ENCODE peak calls at places on chromosomes 16 and 17, in ten cellular contexts. E, F, O, Z, M, V, Q, N, S and A are unnamed samples.

GRCh38 chr17:77369544-77369971 is 228.8 kb downstream of the SEC14L1 start:
- DNase-seq in S (no peak), Q (no peak), F (peak), E (no peak), Z (no peak), O (peak), M (no peak), N (no peak), V (no peak), A (no peak)

GRCh38 chr17:41049110-41049509 is 2.0 kb upstream of the KRTAP2-1 start:
- DNase-seq in M (no peak), Z (no peak), F (no peak), Q (no peak), N (no peak), O (no peak), S (no peak), E (peak), V (no peak), A (peak)

GRCh38 chr16:56603589-56603988 is 4.8 kb upstream of the MT2A start:
- DNase-seq in F (no peak), V (peak), Z (peak), S (peak), Q (no peak), E (peak), N (peak), M (no peak), O (no peak), A (peak)

GRCh38 chr17:40121191-40121885 is 433 bp upstream of the MSL1 start:
- DNase-seq in E (no peak), N (peak), O (peak), Z (peak), Q (peak), M (no peak), S (peak), V (no peak), F (no peak), A (peak)

GRCh38 chr16:6616746-6617145 is 715.9 kb upstream of the RBFOX1 start:
- DNase-seq in E (no peak), F (no peak), M (no peak), Q (no peak), Z (no peak), N (no peak), V (no peak), O (no peak), S (no peak), A (no peak)

GRCh38 chr17:75365931-75366275 is 39.6 kb downstream of the GRB2 start:
- DNase-seq in E (no peak), V (no peak), F (no peak), Q (no peak), M (no peak), S (no peak), Z (no peak), O (no peak), N (no peak), A (no peak)

GRCh38 chr17:45246861-45247428 is 14.9 kb downstream of the SPATA32 start:
- DNase-seq in O (no peak), Q (peak), F (peak), S (no peak), V (peak), Z (peak), N (peak), E (no peak), M (no peak), A (no peak)

GRCh38 chr16:58511933-58512815 is 3.1 kb upstream of the SETD6 start:
- DNase-seq in F (peak), E (peak), S (peak), M (peak), O (peak), Z (peak), V (peak), Q (peak), N (peak), A (peak)

GRCh38 chr16:15961060-15961511 is 11.7 kb downstream of the ABCC1 start:
- DNase-seq in N (no peak), Q (no peak), F (no peak), S (no peak), Z (no peak), M (no peak), E (peak), V (no peak), O (no peak), A (no peak)

GRCh38 chr16:87414251-87414680 is 22.1 kb downstream of the MAP1LC3B start:
- DNase-seq in M (no peak), O (no peak), V (no peak), F (no peak), N (no peak), Q (no peak), S (no peak), E (no peak), Z (no peak), A (no peak)

GRCh38 chr17:58536541-58536940 is 22.1 kb upstream of the MTMR4 start:
- DNase-seq in V (no peak), F (no peak), S (no peak), O (no peak), N (no peak), E (no peak), M (no peak), Q (no peak), Z (no peak), A (no peak)

GRCh38 chr17:29138184-29138955 is 41.8 kb downstream of the MYO18A start:
- DNase-seq in N (no peak), E (peak), O (no peak), F (no peak), Q (no peak), S (no peak), M (peak), V (peak), Z (peak), A (peak)

GRCh38 chr17:65742433-65743312 is 181.2 kb upstream of the AXIN2 start:
- DNase-seq in V (peak), S (peak), M (no peak), N (peak), O (no peak), Q (no peak), E (peak), F (no peak), Z (no peak), A (peak)

GRCh38 chr17:1153795-1154546 is 25.8 kb downstream of the ABR start:
- DNase-seq in O (peak), E (peak), S (peak), Q (no peak), V (no peak), N (peak), Z (peak), F (peak), M (no peak), A (peak)

GRCh38 chr17:49823614-49824013 is 24.3 kb downstream of the TAC4 start:
- DNase-seq in V (no peak), Q (no peak), F (no peak), N (no peak), O (no peak), E (peak), M (no peak), Z (no peak), S (no peak), A (no peak)

GRCh38 chr16:67456383-67457140 is 24.4 kb downstream of the ATP6V0D1 start:
- DNase-seq in V (peak), O (peak), N (peak), E (peak), M (no peak), Q (no peak), F (no peak), S (peak), Z (peak), A (peak)

GRCh38 chr16:68229431-68230175 is 6.3 kb downstream of the ESRP2 start:
- DNase-seq in S (peak), M (no peak), E (peak), O (no peak), N (peak), Z (peak), V (peak), Q (peak), F (peak), A (peak)

GRCh38 chr17:17989618-17990017 is 17.0 kb downstream of the DRC3 start:
- DNase-seq in M (no peak), O (no peak), N (no peak), V (no peak), Q (no peak), F (no peak), Z (peak), E (no peak), S (no peak), A (no peak)

GRCh38 chr16:28324235-28324886 is 32.0 kb downstream of the SBK1 start:
- DNase-seq in S (no peak), V (peak), Q (no peak), M (no peak), O (no peak), N (no peak), F (no peak), Z (no peak), E (no peak), A (no peak)

GRCh38 chr17:40600486-40601046 is 35.3 kb upstream of the CCR7 start:
- DNase-seq in M (no peak), S (no peak), Q (no peak), F (no peak), O (no peak), E (no peak), V (peak), N (no peak), Z (peak), A (no peak)

GRCh38 chr17:74763565-74764387 is 12.4 kb downstream of the NAT9 start:
- DNase-seq in E (no peak), Q (no peak), S (no peak), O (no peak), F (peak), V (no peak), N (no peak), M (no peak), Z (no peak), A (no peak)

GRCh38 chr17:44995602-44996001 is 27.5 kb upstream of the C1QL1 start:
- DNase-seq in S (no peak), E (no peak), O (no peak), Z (no peak), M (no peak), V (no peak), N (no peak), F (no peak), Q (no peak), A (no peak)

GRCh38 chr17:40648326-40648968 is 829 bp upstream of the SMARCE1 start:
- DNase-seq in Q (no peak), M (no peak), E (peak), N (peak), V (peak), Z (peak), S (no peak), F (no peak), O (no peak), A (peak)

GRCh38 chr17:76811028-76811427 is 57.2 kb upstream of the MGAT5B start:
- DNase-seq in N (no peak), E (no peak), F (no peak), S (no peak), V (no peak), O (no peak), M (no peak), Z (no peak), Q (no peak), A (peak)

GRCh38 chr16:10616744-10617640 is 36.6 kb upstream of the EMP2 start:
- DNase-seq in M (no peak), O (peak), Z (peak), S (peak), N (peak), F (peak), E (peak), Q (peak), V (peak), A (peak)

GRCh38 chr17:1890758-1891450 is 61.1 kb downstream of the RPA1 start:
- DNase-seq in Z (no peak), O (no peak), N (no peak), M (no peak), S (no peak), E (no peak), V (no peak), F (no peak), Q (no peak), A (no peak)

DNA sequence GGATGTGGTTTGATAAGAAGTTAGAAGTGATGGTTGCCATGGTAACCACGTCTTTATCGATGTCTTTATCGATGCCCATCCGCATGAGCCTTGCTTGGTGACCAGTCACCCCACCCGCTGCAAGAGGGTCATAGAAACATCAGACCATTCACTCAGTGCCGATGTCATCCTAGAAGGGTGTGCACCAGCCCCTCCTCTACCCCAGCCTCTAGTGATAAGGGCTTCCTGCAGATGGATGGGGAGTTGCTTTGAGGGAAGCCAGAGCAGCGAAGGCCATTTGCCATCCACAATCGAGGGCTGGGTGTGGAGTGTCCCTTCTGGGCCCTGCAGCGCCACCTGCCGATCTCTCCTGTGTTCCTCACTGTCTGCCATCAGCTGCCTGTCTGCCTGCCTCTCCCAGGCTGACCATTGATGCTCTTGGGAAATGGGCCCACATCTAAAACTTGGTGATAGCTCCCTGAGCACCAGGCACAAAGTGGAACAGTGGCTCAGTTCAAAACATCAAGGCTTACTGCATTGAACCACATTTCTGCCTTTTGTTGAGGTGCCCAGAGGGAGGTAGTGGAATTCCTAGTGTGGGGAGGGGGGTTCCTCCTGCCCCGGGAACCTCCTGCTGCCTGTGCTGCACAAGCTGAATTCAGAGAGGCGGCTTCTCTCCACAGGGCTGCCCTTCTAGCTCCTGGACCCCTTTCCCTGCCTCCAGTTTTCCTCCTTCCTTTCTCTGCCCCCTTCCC is 8.9 kb downstream of the CALB2 start:
- DNase-seq in N (peak), V (peak), F (peak), S (peak), Z (peak), O (peak), Q (peak), E (peak), M (no peak), A (peak)
- TF ChIP-seq CTCF in N (peak), V (peak), F (peak), S (peak), Z (peak), O (peak), Q (peak), E (peak), M (no peak), A (peak)

DNA sequence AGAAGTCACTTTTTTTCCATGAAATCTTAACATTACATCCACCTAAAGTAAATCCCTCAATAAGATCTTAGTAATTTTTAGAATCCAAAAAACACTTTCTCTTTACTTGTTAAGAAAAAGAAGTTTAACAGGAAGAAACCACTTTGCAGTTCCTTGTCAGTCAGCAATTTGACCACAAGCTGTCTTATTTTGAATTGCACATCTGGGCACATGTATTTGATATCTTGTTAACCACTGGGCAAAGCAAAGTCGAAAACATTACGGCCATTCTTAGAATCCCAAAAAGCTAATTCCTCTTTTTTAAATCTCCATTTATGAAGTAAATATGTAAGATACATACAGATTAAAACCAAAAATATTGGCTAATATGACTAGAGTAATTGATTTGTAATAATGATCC is 1.1 kb downstream of the ABCA10 start:
- DNase-seq in O (no peak), M (no peak), Q (no peak), E (no peak), Z (no peak), S (no peak), F (no peak), V (no peak), N (no peak), A (no peak)
- TF ChIP-seq CTCF in O (no peak), M (no peak), Q (no peak), E (no peak), Z (no peak), S (no peak), F (no peak), V (no peak), N (no peak), A (no peak)

GRCh38 chr17:68580236-68580903 is 20.8 kb downstream of the FAM20A start:
- DNase-seq in Z (peak), O (peak), N (no peak), F (no peak), M (no peak), E (peak), Q (no peak), S (peak), V (peak), A (peak)

GRCh38 chr17:68578236-68578635 is 22.9 kb downstream of the FAM20A start:
- DNase-seq in Z (peak), V (no peak), F (no peak), Q (no peak), O (no peak), M (no peak), N (no peak), S (no peak), E (no peak), A (no peak)

GRCh38 chr17:68579194-68579900 is 21.8 kb downstream of the FAM20A start:
- DNase-seq in Q (no peak), O (no peak), S (no peak), E (peak), M (no peak), V (no peak), N (no peak), F (no peak), Z (peak), A (no peak)

GRCh38 chr17:68576137-68576536 is 25.0 kb downstream of the FAM20A start:
- DNase-seq in O (no peak), Q (no peak), S (no peak), N (no peak), V (no peak), F (no peak), Z (peak), M (no peak), E (no peak), A (no peak)

DNA sequence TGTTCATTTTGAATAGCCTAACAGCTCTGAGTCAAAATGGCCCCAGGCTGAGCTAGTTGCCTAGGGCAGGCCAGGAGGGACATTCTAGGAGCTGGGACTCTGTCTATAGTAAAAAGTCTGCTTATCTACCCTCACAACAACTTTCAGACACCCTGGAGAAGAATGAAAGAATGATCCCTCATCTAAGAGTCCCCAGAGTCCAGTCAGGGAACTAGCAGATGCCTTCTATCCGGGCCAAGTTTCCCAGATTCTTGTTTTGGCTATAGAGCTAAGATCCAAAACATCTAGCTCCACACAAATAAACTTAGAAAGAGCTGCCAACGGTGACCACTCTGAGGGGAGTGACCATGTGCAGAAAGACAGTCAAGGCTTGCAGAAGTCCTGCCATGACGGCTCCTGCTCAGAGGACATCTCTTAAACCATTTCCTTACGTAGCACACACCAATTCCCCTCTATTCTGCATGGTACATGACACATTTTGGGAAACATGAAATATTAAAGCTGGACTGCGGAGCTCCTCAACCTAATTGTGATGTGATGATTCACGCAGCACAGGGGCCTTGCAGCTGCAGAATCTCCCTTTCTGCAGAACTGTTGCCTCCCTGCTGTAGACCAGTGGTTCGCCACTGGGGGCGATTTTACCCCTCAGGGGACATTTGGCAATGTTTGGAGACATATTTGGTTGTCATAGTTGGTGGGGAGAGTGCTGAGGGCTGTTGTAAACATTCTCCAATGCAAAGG is 24.2 kb downstream of the FAM20A start:
- DNase-seq in E (peak), M (no peak), F (no peak), Z (peak), Q (no peak), O (no peak), V (peak), S (peak), N (no peak), A (peak)
- TF ChIP-seq CTCF in E (peak), M (no peak), F (no peak), Z (peak), Q (no peak), O (no peak), V (no peak), S (peak), N (peak), A (peak)

GRCh38 chr16:74111583-74111982 is 185.0 kb upstream of the PSMD7 start:
- DNase-seq in N (no peak), Z (no peak), M (no peak), O (no peak), E (no peak), S (no peak), F (no peak), Q (no peak), V (no peak), A (no peak)

DNA sequence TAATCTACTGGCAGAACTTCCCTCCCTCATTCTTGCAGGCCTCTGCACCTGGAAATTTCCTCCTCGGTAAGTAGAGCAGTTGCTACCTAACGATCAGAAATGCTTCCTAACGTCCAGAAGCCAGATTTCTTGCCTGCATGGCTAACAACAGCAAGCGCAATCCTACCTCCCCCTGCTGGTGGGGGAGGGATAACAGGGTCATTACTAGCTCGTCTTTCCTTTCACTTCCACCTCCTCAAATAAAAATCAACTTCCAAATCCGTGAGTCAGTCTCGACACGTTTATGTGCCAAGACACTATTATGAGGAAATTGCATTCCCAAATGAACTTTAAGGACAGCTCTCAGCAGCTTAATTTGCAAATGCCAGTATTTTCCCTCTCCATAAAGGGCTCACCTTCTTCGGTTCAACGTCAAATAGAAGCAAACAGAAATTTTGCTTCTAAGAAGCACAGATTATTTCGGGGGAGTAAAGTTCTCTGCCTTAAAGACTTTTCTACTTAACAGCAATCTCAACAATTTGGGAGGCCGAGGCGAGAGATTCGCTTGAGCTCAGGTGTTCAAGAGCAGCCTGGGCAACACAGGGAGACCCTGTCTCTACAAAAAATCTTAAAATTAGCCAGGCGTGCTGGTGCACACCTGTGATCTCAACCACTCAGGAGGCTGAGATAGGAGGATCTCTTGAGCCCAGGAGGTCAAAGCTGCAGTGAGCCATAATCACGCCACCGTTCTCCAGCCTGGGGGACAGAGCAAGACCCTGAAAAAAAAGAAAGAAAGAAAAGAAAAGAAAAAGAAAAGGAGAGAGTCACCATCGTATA is 188.6 kb upstream of the PSMD7 start:
- DNase-seq in O (peak), Q (no peak), F (peak), N (peak), V (peak), M (no peak), S (peak), Z (peak), E (peak), A (no peak)
- TF ChIP-seq CTCF in O (peak), Q (peak), F (peak), N (peak), V (peak), M (no peak), S (peak), Z (peak), E (peak), A (peak)